ENCODE peak calls at places on chromosomes 7 and 10, in ten cellular contexts. D, N, B, H, C, E, T, O, J and K are unnamed samples.

GRCh38 chr10:6065406-6065805 is 3.2 kb upstream of the IL2RA start:
- DNase-seq in E (no peak), O (no peak), C (no peak), B (no peak), N (no peak), D (no peak), H (no peak), T (no peak), J (no peak), K (no peak)

GRCh38 chr10:15742831-15743230 is 23.1 kb upstream of the ITGA8 start:
- DNase-seq in D (no peak), E (no peak), C (no peak), O (no peak), T (no peak), H (no peak), B (no peak), N (no peak), J (no peak), K (no peak)

GRCh38 chr7:107692501-107692900 is 31.9 kb downstream of the SLC26A4 start:
- DNase-seq in O (no peak), D (no peak), C (no peak), E (no peak), T (no peak), H (no peak), J (no peak), N (no peak), B (no peak), K (no peak)

GRCh38 chr7:151838861-151839381 is 38.0 kb downstream of the PRKAG2 start:
- DNase-seq in C (no peak), B (peak; percentile 26), T (no peak), N (no peak), H (no peak), J (peak; percentile 73), D (no peak), O (peak; percentile 59), E (peak; percentile 31), K (no peak)

GRCh38 chr10:86411281-86411841 is 44.8 kb upstream of the GRID1 start:
- DNase-seq in B (no peak), D (peak; percentile 28), T (no peak), O (no peak), C (no peak), E (no peak), H (no peak), J (no peak), N (peak; percentile 43), K (peak; percentile 51)

GRCh38 chr10:96287392-96288105 is 16.2 kb upstream of the BLNK start:
- DNase-seq in B (no peak), T (no peak), H (no peak), N (peak; percentile 76), D (no peak), J (no peak), E (peak; percentile 78), O (peak; percentile 79), C (peak; percentile 53), K (no peak)

GRCh38 chr7:14018751-14019150 is 29.3 kb upstream of the ETV1 start:
- DNase-seq in D (no peak), N (no peak), B (no peak), E (no peak), J (no peak), H (no peak), T (no peak), C (no peak), O (no peak), K (no peak)

GRCh38 chr10:4183761-4184261 is 398.8 kb upstream of the KLF6 start:
- DNase-seq in H (no peak), D (no peak), T (no peak), J (no peak), O (no peak), C (no peak), E (no peak), N (no peak), B (no peak), K (no peak)

GRCh38 chr7:95191793-95192192 is 132.5 kb downstream of the PON1 start:
- DNase-seq in C (no peak), O (no peak), H (no peak), N (no peak), B (no peak), T (no peak), J (no peak), E (no peak), D (no peak), K (no peak)

GRCh38 chr7:18698258-18698734 is 202.7 kb downstream of the HDAC9 start:
- DNase-seq in B (no peak), D (no peak), E (no peak), H (no peak), C (no peak), T (no peak), J (no peak), N (no peak), O (no peak), K (no peak)

GRCh38 chr7:1386623-1387220 is 72.5 kb downstream of the MICALL2 start:
- DNase-seq in T (no peak), H (no peak), J (no peak), N (no peak), B (no peak), C (no peak), O (no peak), D (no peak), E (no peak), K (no peak)

GRCh38 chr7:9030131-9030530 is 596.7 kb downstream of the NXPH1 start:
- DNase-seq in H (no peak), D (no peak), B (no peak), O (no peak), T (no peak), C (no peak), E (no peak), J (no peak), N (no peak), K (no peak)

GRCh38 chr7:100503350-100503735 is 19.6 kb downstream of the NYAP1 start:
- DNase-seq in D (no peak), T (no peak), B (no peak), C (no peak), E (no peak), N (no peak), J (no peak), H (peak; percentile 62), O (peak; percentile 18), K (no peak)

GRCh38 chr7:105779856-105780815 is 96.3 kb downstream of the ATXN7L1 start:
- DNase-seq in D (no peak), E (no peak), J (no peak), H (no peak), C (no peak), O (no peak), T (no peak), B (no peak), N (no peak), K (peak; percentile 35)

GRCh38 chr10:85045046-85045445 is 716.7 kb downstream of the CCSER2 start:
- DNase-seq in O (no peak), D (no peak), N (no peak), T (no peak), E (no peak), B (no peak), C (no peak), H (no peak), J (no peak), K (no peak)

GRCh38 chr10:129662386-129662785 is 195.3 kb downstream of the MGMT start:
- DNase-seq in H (no peak), D (no peak), E (peak; percentile 24), C (no peak), J (no peak), N (no peak), O (no peak), B (no peak), T (no peak), K (peak; percentile 4)
- TF ChIP-seq CTCF in H (peak; percentile 11), D (no peak), E (peak; percentile 3), C (no peak), J (peak; percentile 12), N (no peak), O (no peak), B (no peak), T (peak; percentile 47), K (peak; percentile 39)

DNA sequence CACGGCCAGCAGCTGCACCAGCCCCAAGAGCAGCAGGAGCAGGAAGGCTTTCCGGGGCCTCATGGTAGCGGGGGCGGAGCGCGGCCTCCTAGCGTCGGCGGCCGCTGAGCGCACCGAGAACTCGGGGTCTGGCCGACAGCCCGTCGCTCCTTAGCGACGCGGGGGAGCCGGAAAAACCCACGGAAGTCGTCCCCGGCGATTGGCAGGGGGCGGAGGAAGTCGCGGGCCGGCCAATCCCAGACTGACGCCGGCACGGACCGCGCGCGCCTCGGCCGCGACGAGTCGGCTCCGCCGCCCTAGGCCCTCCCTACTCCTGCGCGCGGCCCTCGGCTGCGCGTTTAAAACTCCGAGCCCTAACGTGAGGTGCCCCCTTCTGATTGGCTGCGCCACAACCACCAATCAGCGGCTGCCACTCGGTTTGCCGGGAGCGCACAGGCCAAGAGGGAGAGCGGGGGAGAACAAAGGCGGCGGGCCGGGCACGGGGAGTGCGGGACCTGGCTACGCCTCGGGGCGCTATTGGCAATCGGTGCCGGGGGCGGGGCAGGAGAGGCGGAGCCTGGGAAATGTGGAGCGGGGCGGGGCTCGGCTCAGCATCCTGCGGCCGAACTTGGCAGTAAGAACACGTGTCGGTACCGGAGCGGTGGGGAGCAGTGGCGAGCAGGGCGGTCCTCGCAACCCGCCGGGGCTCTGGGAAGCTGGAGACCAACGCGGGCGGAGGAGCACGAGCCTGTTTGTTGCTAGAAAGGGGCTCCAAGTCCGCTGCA is at the start of gene PDIA4:
- DNase-seq in D (peak; percentile 99), C (peak; percentile 100), T (peak; percentile 99), J (peak; percentile 100), B (peak; percentile 99), O (peak; percentile 96), N (peak; percentile 99), H (peak; percentile 98), E (peak; percentile 100), K (peak; percentile 100)
- TF ChIP-seq CTCF in D (no peak), C (no peak), T (peak; percentile 47), J (peak; percentile 32), B (peak; percentile 40), O (peak; percentile 39), N (no peak), H (no peak), E (no peak), K (no peak)

GRCh38 chr10:10848488-10849111 is 169.1 kb upstream of the CELF2 start:
- DNase-seq in D (no peak), E (no peak), N (no peak), J (no peak), C (no peak), O (no peak), B (no peak), T (no peak), H (no peak), K (no peak)
- TF ChIP-seq CTCF in D (no peak), E (no peak), N (no peak), J (no peak), C (no peak), O (no peak), B (no peak), T (no peak), H (no peak), K (no peak)

DNA sequence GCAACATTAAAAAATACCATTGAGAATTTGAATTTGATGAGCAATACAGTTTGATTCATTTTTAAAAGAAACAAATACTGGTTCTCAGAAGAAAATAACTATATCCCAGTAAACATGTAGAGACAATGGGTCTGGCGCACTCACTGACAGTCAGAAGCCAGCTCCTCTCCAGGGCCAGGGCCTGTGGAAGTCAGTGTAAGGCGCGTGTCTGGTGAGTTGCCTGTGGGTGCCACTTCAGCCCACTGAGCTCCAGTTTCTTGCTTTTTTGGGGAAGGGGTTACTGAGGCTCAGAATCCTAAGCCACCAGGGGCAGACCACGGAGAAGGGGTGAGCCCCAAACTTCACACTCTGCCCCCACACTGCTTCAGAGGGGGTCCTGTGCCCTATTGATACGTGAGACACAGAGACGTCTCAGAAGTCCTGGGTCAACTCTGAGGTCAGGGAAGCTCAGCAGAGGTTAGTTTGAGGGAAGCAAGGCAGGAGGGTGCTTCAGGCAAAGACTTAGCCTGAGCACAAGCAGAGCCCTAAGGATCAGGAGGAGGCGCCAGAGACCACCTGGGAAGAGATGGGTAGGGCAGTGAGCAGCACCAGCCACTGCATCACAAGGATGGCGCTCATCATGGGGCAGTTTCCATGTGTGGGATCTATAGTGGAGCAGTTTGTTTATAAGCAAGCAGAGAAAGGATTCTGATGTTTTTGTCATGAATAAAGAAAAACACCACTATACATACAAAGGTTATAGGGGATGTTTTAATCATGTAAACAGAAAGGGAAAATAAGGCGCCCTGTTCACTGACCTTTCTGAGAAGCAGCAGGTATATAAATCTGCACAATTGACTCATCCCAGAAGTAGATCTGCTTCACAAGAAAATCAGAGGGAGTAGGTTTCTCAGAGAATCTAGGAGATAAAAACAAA is 95.7 kb downstream of the PKD1L1 start:
- DNase-seq in D (no peak), O (peak; percentile 4), J (no peak), E (peak; percentile 8), T (no peak), N (peak; percentile 13), C (no peak), H (no peak), B (no peak), K (no peak)
- TF ChIP-seq CTCF in D (no peak), O (no peak), J (no peak), E (peak; percentile 19), T (peak; percentile 32), N (no peak), C (peak; percentile 20), H (peak; percentile 33), B (no peak), K (no peak)